ENCODE peak calls at places on chromosomes 1 and 21, in ten cellular contexts. A, F, X, M, L, G, R, P, H and U are unnamed samples.

GRCh38 chr21:24649691-24650090 is 957.6 kb downstream of the MRPL39 start:
- DNase-seq in A (no peak), F (no peak), X (no peak), M (no peak), L (no peak), G (no peak), R (no peak), P (no peak), H (no peak), U (no peak)

GRCh38 chr1:8154621-8155052 is 128.5 kb upstream of the ERRFI1 start:
- DNase-seq in A (peak), F (peak), X (peak), M (no peak), L (peak), G (no peak), R (peak), P (no peak), H (peak), U (peak)

GRCh38 chr1:21189906-21190500 is 13.3 kb upstream of the EIF4G3 start:
- DNase-seq in A (no peak), F (no peak), X (no peak), M (no peak), L (no peak), G (no peak), R (no peak), P (no peak), H (no peak), U (no peak)

GRCh38 chr1:35442737-35443136 is 114.5 kb downstream of the KIAA0319L start:
- DNase-seq in A (no peak), F (no peak), X (no peak), M (no peak), L (no peak), G (no peak), R (peak), P (no peak), H (no peak), U (peak)

GRCh38 chr1:145927073-145927886 is at the start of gene RBM8A:
- DNase-seq in A (peak), F (peak), X (peak), M (peak), L (peak), G (peak), R (peak), P (peak), H (peak), U (peak)

GRCh38 chr1:192807221-192807967 is 1.4 kb upstream of the RGS2 start:
- DNase-seq in A (no peak), F (no peak), X (peak), M (no peak), L (no peak), G (no peak), R (peak), P (no peak), H (no peak), U (peak)

GRCh38 chr1:89608627-89609338 is 24.1 kb upstream of the LRRC8C start:
- DNase-seq in A (no peak), F (no peak), X (no peak), M (no peak), L (no peak), G (no peak), R (no peak), P (peak), H (no peak), U (no peak)

GRCh38 chr21:16588433-16588860 is 858.7 kb downstream of the USP25 start:
- DNase-seq in A (peak), F (no peak), X (peak), M (no peak), L (peak), G (no peak), R (peak), P (no peak), H (peak), U (peak)

GRCh38 chr21:45768741-45769049 is 125.2 kb downstream of the PCBP3 start:
- DNase-seq in A (no peak), F (no peak), X (no peak), M (no peak), L (no peak), G (no peak), R (no peak), P (no peak), H (no peak), U (no peak)

GRCh38 chr1:61007534-61008364 is 74.6 kb upstream of the NFIA start:
- DNase-seq in A (peak), F (no peak), X (no peak), M (no peak), L (no peak), G (no peak), R (no peak), P (no peak), H (no peak), U (no peak)

GRCh38 chr1:172360960-172361359 is 59.5 kb upstream of the C1orf105 start:
- DNase-seq in A (no peak), F (no peak), X (no peak), M (no peak), L (no peak), G (no peak), R (no peak), P (no peak), H (no peak), U (no peak)

GRCh38 chr1:160520999-160521398 is 2.1 kb downstream of the SLAMF6 start:
- DNase-seq in A (no peak), F (no peak), X (no peak), M (no peak), L (no peak), G (no peak), R (no peak), P (no peak), H (no peak), U (no peak)